ENCODE peak calls at places on chromosomes 5 and 9, in four cellular contexts. One of them, this sample, is unnamed.
A peak's percentile ranks its signal among the peaks of the same experiment; 100 is the strongest.

GRCh38 chr9:36189978-36190377 is 743 bp upstream of the CLTA start:
- DNase-seq in K562: peak; percentile 33
- DNase-seq in HL-60: no peak
- DNase-seq in GM12878: no peak
- DNase-seq in this sample: no peak

GRCh38 chr9:627571-627970 is 213.9 kb upstream of the DMRT1 start:
- DNase-seq in HL-60: no peak
- DNase-seq in GM12878: no peak
- DNase-seq in K562: no peak
- DNase-seq in this sample: no peak

GRCh38 chr5:148687427-148687826 is 33.1 kb upstream of the HTR4 start:
- DNase-seq in HL-60: peak; percentile 38
- DNase-seq in GM12878: no peak
- DNase-seq in K562: peak; percentile 85
- DNase-seq in this sample: no peak

GRCh38 chr5:137754961-137755762 is 999 bp upstream of the HNRNPA0 start:
- DNase-seq in GM12878: no peak
- DNase-seq in HL-60: no peak
- DNase-seq in K562: no peak
- DNase-seq in this sample: no peak

GRCh38 chr9:127567119-127567897 is 44.8 kb upstream of the STXBP1 start:
- DNase-seq in K562: peak; percentile 73
- DNase-seq in HL-60: no peak
- DNase-seq in GM12878: no peak
- DNase-seq in this sample: no peak

GRCh38 chr9:23582836-23583235 is 243.2 kb downstream of the ELAVL2 start:
- DNase-seq in HL-60: no peak
- DNase-seq in K562: no peak
- DNase-seq in GM12878: no peak
- DNase-seq in this sample: no peak

GRCh38 chr9:129197978-129198736 is 20.1 kb upstream of the IER5L start:
- DNase-seq in GM12878: no peak
- DNase-seq in HL-60: peak; percentile 40
- DNase-seq in K562: no peak
- DNase-seq in this sample: no peak

GRCh38 chr9:91192785-91193657 is 168.7 kb downstream of the AUH start:
- DNase-seq in K562: peak; percentile 91
- DNase-seq in GM12878: no peak
- DNase-seq in HL-60: peak; percentile 83
- DNase-seq in this sample: no peak

GRCh38 chr9:85522459-85523092 is 219.2 kb downstream of the AGTPBP1 start:
- DNase-seq in K562: no peak
- DNase-seq in GM12878: no peak
- DNase-seq in HL-60: peak; percentile 86
- DNase-seq in this sample: peak; percentile 46

GRCh38 chr5:37717613-37718431 is 122.0 kb downstream of the GDNF start:
- DNase-seq in GM12878: no peak
- DNase-seq in HL-60: no peak
- DNase-seq in K562: peak; percentile 55
- DNase-seq in this sample: no peak

GRCh38 chr9:18185196-18185595 is 288.8 kb upstream of the ADAMTSL1 start:
- DNase-seq in HL-60: no peak
- DNase-seq in GM12878: no peak
- DNase-seq in K562: no peak
- DNase-seq in this sample: no peak

GRCh38 chr5:1295650-1296037 is 776 bp upstream of the TERT start:
- DNase-seq in K562: no peak
- DNase-seq in GM12878: no peak
- DNase-seq in HL-60: no peak
- DNase-seq in this sample: no peak

GRCh38 chr5:116696356-116696755 is 121.7 kb upstream of the SEMA6A start:
- DNase-seq in K562: no peak
- DNase-seq in HL-60: no peak
- DNase-seq in GM12878: no peak
- DNase-seq in this sample: no peak

DNA sequence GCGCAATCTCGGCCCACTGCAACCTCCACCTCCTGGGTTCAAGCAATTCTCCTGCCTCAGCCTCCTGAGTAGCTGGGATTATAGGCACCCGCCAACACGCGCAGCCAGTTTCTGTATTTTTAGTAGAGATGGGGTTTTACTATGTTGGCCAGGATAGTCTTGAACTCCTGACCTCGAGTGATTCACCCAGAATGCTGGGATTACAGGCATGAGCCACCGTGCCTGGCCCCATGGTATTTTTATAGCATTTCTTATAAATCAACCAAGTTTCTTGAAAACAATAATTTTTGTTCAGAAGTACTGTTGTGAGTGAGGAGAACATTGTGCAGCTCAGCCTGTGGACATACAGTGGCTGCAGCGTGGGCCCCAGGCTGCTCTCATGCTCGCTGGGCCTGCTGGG is 45.2 kb downstream of the MAP1B start:
- DNase-seq in GM12878: no peak
- DNase-seq in HL-60: no peak
- DNase-seq in K562: no peak
- DNase-seq in this sample: no peak
- TF ChIP-seq SPI1 in GM12878: no peak
- TF ChIP-seq SPI1 in HL-60: no peak
- TF ChIP-seq SPI1 in K562: no peak
- TF ChIP-seq SPI1 in this sample: no peak

DNA sequence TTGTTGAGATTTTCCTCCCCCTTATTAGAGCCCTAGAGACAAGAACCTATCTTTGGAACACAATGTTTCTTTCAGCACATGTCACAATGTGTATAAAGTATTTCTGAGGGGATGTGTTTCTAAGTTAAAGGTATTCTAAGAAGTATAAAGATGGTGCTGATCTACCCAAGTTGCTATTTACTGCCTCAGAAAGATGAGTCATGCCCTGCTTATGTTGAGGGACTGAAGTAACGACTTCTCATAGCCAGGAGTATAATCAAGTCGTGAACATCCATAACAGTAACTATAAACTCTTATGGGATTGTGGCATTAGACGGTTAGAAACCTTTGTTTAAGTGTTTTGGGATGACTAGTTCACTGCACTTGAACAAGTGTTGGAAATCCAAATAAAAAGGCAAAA is 12.0 kb upstream of the TMEM252 start:
- DNase-seq in HL-60: no peak
- DNase-seq in K562: no peak
- DNase-seq in GM12878: no peak
- DNase-seq in this sample: no peak
- TF ChIP-seq POLR2AphosphoS5 in HL-60: no peak
- TF ChIP-seq POLR2AphosphoS5 in K562: no peak
- TF ChIP-seq POLR2AphosphoS5 in GM12878: no peak
- TF ChIP-seq POLR2AphosphoS5 in this sample: no peak

GRCh38 chr5:61586096-61587084 is 254.3 kb downstream of the ZSWIM6 start:
- DNase-seq in GM12878: no peak
- DNase-seq in HL-60: no peak
- DNase-seq in K562: no peak
- DNase-seq in this sample: no peak
- TF ChIP-seq SPI1 in GM12878: no peak
- TF ChIP-seq SPI1 in HL-60: no peak
- TF ChIP-seq SPI1 in K562: no peak
- TF ChIP-seq SPI1 in this sample: no peak

DNA sequence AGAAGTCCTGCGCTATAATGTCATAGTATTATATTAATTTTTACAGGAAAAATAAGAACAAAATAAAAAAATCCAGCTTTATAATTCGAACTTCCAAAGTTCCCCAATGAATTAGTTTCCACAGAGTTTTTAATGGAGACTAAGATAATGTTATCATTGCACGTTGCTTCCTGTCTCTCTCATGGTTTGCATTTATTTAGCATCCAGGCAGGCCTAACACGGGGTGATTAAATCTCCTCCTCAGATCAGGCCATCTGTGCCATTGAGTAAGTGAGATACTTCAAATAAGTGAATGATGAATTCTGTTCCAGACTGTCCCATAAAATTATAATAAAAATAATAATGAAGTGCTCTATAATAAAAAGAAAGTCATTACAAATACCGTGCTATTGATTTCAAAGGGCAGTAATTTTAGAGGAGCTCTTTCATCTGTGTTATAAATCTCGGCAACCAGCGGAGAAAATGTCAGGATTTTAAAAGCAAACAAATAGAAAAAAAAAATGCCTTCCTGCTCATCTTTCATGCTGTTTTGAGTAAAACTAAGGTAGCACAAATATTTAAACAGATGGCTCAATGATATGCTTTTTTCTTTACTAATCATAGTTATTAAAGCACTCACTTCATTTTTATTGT is 570.6 kb upstream of the ZNF608 start:
- DNase-seq in HL-60: no peak
- DNase-seq in K562: no peak
- DNase-seq in GM12878: no peak
- DNase-seq in this sample: no peak
- TF ChIP-seq POLR2AphosphoS5 in HL-60: no peak
- TF ChIP-seq POLR2AphosphoS5 in K562: no peak
- TF ChIP-seq POLR2AphosphoS5 in GM12878: no peak
- TF ChIP-seq POLR2AphosphoS5 in this sample: no peak

GRCh38 chr9:86856259-86856658 is 91.0 kb downstream of the GAS1 start:
- DNase-seq in GM12878: no peak
- DNase-seq in K562: peak; percentile 2
- DNase-seq in HL-60: no peak
- DNase-seq in this sample: no peak

GRCh38 chr9:86859966-86860365 is 87.3 kb downstream of the GAS1 start:
- DNase-seq in K562: no peak
- DNase-seq in HL-60: no peak
- DNase-seq in GM12878: no peak
- DNase-seq in this sample: no peak

GRCh38 chr9:86859056-86859455 is 88.2 kb downstream of the GAS1 start:
- DNase-seq in K562: no peak
- DNase-seq in GM12878: no peak
- DNase-seq in HL-60: no peak
- DNase-seq in this sample: no peak

GRCh38 chr9:86854898-86855523 is 92.3 kb downstream of the GAS1 start:
- DNase-seq in GM12878: no peak
- DNase-seq in K562: no peak
- DNase-seq in HL-60: no peak
- DNase-seq in this sample: no peak
- TF ChIP-seq SPI1 in GM12878: no peak
- TF ChIP-seq SPI1 in K562: no peak
- TF ChIP-seq SPI1 in HL-60: no peak
- TF ChIP-seq SPI1 in this sample: no peak

This sample was measured in GM12891.